ENCODE peak calls at places on chromosome 17, in seven cellular contexts. Y, T, L, U, K, G and F are unnamed samples.

GRCh38 chr17:75288784-75289121 is 480 bp downstream of the SLC25A19 start:
- DNase-seq in K (no peak), T (peak; percentile 20), Y (peak; percentile 55), G (no peak), L (no peak), U (peak; percentile 67), F (peak; percentile 73)

GRCh38 chr17:42378597-42379594 is 9.3 kb downstream of the STAT3 start:
- DNase-seq in Y (no peak), L (no peak), G (peak; percentile 42), U (peak; percentile 29), K (no peak), T (peak; percentile 71), F (peak; percentile 72)

GRCh38 chr17:4004517-4005295 is 40.5 kb upstream of the ATP2A3 start:
- DNase-seq in L (peak; percentile 6), U (peak; percentile 78), K (peak; percentile 76), Y (peak; percentile 80), T (peak; percentile 5), G (peak; percentile 11), F (peak; percentile 56)

GRCh38 chr17:74274060-74274702 is at the start of gene DNAI2:
- DNase-seq in L (no peak), G (no peak), Y (no peak), T (no peak), K (no peak), U (peak; percentile 35), F (no peak)

GRCh38 chr17:42798011-42798382 is 507 bp downstream of the COA3 start:
- DNase-seq in K (no peak), Y (no peak), G (no peak), L (no peak), U (no peak), T (no peak), F (no peak)

GRCh38 chr17:8946476-8946875 is 19.0 kb downstream of the PIK3R5 start:
- DNase-seq in U (no peak), T (no peak), G (peak; percentile 77), L (no peak), K (no peak), Y (no peak), F (no peak)

GRCh38 chr17:79842656-79843474 is 3.6 kb upstream of the CBX4 start:
- DNase-seq in L (no peak), U (peak; percentile 32), G (no peak), T (no peak), Y (no peak), K (no peak), F (peak; percentile 24)

GRCh38 chr17:59330314-59330942 is 1.0 kb upstream of the YPEL2 start:
- DNase-seq in Y (no peak), L (no peak), K (peak; percentile 11), G (no peak), T (peak; percentile 34), U (peak; percentile 84), F (no peak)

GRCh38 chr17:2177235-2177811 is 122.4 kb downstream of the HIC1 start:
- DNase-seq in Y (no peak), U (no peak), K (peak; percentile 33), G (no peak), L (no peak), T (peak; percentile 90), F (no peak)

GRCh38 chr17:38728290-38728831 is 1.8 kb upstream of the CISD3 start:
- DNase-seq in L (no peak), G (no peak), T (no peak), K (no peak), U (peak; percentile 52), Y (no peak), F (peak; percentile 83)

GRCh38 chr17:17738901-17739300 is 57.6 kb downstream of the RAI1 start:
- DNase-seq in K (no peak), U (peak; percentile 27), Y (no peak), L (no peak), G (peak; percentile 36), T (peak; percentile 71), F (no peak)

GRCh38 chr17:48497103-48497502 is 33.7 kb downstream of the HOXB1 start:
- DNase-seq in T (peak; percentile 63), U (no peak), L (no peak), G (peak; percentile 82), Y (no peak), K (no peak), F (no peak)

GRCh38 chr17:79659376-79659775 is 48.5 kb upstream of the RBFOX3 start:
- DNase-seq in L (no peak), G (no peak), U (no peak), K (peak; percentile 2), Y (no peak), T (no peak), F (no peak)

GRCh38 chr17:30716461-30717289 is 107.8 kb downstream of the CRLF3 start:
- DNase-seq in L (no peak), T (no peak), Y (no peak), U (no peak), G (no peak), K (no peak), F (no peak)

GRCh38 chr17:48624544-48625501 is 1.3 kb downstream of the HOXB9 start:
- DNase-seq in T (no peak), G (no peak), U (peak; percentile 51), Y (peak; percentile 55), K (no peak), L (no peak), F (no peak)

GRCh38 chr17:81722184-81723120 is 10.4 kb downstream of the SLC25A10 start:
- DNase-seq in K (peak; percentile 90), U (peak; percentile 93), Y (peak; percentile 80), G (no peak), T (peak; percentile 22), L (no peak), F (no peak)

GRCh38 chr17:74732042-74732846 is 4.8 kb upstream of the RAB37 start:
- DNase-seq in G (no peak), U (no peak), L (no peak), Y (no peak), T (no peak), K (no peak), F (no peak)

GRCh38 chr17:52170963-52171572 is 12.6 kb upstream of the CA10 start:
- DNase-seq in Y (no peak), K (peak; percentile 14), G (no peak), L (no peak), T (peak; percentile 46), U (no peak), F (peak; percentile 9)

GRCh38 chr17:12180644-12181261 is 160.1 kb downstream of the MAP2K4 start:
- DNase-seq in U (peak; percentile 11), G (peak; percentile 37), L (peak; percentile 47), Y (peak; percentile 23), K (peak; percentile 30), T (peak; percentile 42), F (peak; percentile 59)

GRCh38 chr17:27076814-27077213 is 217.1 kb upstream of the WSB1 start:
- DNase-seq in T (no peak), G (no peak), Y (no peak), K (no peak), U (no peak), L (no peak), F (no peak)

GRCh38 chr17:3748576-3748975 is 24.9 kb downstream of the HASPIN start:
- DNase-seq in L (no peak), G (no peak), K (no peak), T (no peak), Y (no peak), U (no peak), F (no peak)

GRCh38 chr17:16215002-16215272 is 397 bp downstream of the NCOR1 start:
- DNase-seq in Y (peak; percentile 39), G (peak; percentile 40), T (peak; percentile 32), K (peak; percentile 18), U (peak; percentile 54), L (no peak), F (peak; percentile 64)

DNA sequence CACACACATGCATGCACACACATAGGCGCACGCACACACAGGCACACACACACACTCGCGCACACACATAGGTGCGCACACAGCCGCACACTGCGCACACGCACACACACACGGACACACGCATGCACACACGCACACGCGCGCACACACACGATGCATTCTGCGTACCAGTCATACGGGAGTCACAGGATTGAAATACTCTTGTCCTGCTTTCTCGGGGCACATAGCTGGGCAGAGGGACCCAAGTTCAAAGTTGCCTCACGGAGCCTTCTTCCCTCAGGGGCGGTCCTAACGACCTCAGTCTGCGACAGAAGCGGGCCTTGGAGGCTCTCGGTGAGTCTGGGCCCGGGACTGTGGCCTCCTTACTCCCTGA is 56.0 kb downstream of the MRM1 start:
- DNase-seq in T (no peak), K (no peak), G (no peak), L (no peak), Y (no peak), U (no peak), F (no peak)
- H3K4me3 ChIP-seq in T (no peak overlapping the region), K (peak overlapping the region; percentile 22), G (no peak overlapping the region), L (no peak overlapping the region), Y (no peak overlapping the region), U (peak overlapping the region; percentile 21), F (no peak overlapping the region)

GRCh38 chr17:65554568-65555223 is 6.8 kb downstream of the AXIN2 start:
- DNase-seq in L (no peak), T (no peak), K (peak; percentile 30), G (peak; percentile 58), U (peak; percentile 37), Y (no peak), F (no peak)
- TF ChIP-seq CTCF in L (no peak), T (peak; percentile 17), K (no peak), G (peak; percentile 34), U (peak; percentile 27), Y (peak; percentile 7), F (no peak)

DNA sequence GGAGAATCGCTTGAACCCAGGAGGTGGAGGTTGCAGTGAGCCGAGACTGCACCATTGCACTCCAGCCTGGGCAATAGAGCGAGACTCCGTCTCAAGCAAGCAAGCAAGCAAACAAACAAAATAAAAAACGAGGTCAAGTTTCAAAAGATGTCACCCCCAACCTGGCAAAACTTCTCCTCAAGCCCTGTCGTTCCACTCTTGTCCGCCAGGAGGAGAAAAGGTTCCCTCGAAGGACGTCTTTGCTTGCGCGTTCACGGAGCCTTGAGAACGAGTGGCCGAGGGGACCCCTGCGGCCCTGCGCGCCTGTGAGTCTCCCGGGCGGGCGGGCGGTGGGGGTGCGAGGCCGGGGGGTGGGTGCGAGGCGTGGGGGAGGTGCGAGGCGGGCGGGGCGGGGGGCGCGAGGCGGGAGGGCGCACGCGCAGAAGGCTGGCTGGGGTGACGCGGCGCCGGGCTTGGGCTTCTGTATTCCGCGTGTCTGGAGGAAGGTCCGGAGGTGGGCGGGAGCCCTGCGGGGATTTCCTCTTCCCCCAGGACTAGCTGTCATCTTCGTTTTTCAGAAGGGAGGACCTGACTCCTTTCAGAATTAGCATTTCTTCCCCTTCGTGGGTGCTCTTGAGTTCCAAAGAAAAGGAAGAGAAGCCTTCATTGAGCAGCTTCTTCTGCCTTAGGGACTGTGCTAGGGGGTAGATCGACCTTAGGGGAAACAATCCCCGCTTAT is 3.7 kb downstream of the SLC52A1 start:
- DNase-seq in L (peak; percentile 62), U (peak; percentile 88), T (peak; percentile 55), Y (peak; percentile 79), K (peak; percentile 65), G (peak; percentile 68), F (peak; percentile 94)
- H3K4me3 ChIP-seq in L (peak overlapping the region; percentile 44), U (peak overlapping the region; percentile 46), T (peak overlapping the region; percentile 31), Y (peak overlapping the region; percentile 23), K (peak overlapping the region; percentile 31), G (peak overlapping the region; percentile 51), F (peak overlapping the region; percentile 58)

DNA sequence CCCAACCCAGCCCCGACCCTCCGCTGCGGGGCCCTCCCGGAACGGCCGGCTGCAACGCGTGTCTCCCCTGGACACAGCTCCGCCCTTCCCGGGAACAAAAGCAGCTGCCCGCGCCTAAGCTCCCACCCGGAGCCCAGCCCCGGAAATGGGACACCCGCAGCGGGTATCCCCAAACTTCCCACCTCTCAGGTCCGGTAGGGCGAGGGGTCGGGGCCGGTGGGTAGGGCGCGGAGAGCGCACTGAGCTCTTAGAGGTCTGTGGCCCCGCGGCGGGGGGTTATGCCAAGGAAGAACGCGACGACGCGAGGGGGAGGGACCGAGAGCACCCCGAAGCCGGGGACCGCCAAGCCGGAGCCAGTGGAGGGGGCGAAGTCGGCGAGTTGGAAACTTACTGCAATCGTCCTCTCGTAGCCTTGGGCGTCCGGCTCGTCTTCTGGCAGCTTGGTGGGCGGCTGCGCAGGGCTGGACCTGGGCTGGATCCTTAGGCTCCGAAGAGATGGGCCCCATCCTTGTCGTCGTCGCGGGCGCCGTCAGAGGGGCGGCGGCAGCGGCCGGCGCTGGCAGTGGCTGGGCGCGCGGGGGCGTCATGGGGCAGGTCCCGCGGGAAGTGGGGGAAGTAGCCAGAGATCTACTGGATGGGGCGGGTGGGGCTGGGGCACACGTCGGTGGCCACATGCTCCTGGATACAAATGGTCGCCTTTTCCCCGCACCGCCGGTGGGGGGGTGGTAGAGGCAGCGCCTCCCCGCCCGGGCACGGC is 6.9 kb downstream of the USP6 start:
- DNase-seq in U (peak; percentile 36), L (no peak), G (no peak), K (no peak), T (no peak), Y (no peak), F (no peak)
- TF ChIP-seq CTCF in U (no peak), L (no peak), G (no peak), K (no peak), T (no peak), Y (no peak), F (no peak)